ENCODE peak calls at places on chromosomes 12 and 14, in four cellular contexts. F is Kasumi-1, D is left ventricle myocardium inferior, E is B cell. P is an unnamed sample.

GRCh38 chr12:69070319-69071090 is 137.5 kb upstream of the CPM start:
- DNase-seq in F (peak), D (peak), E (peak), P (peak)

GRCh38 chr12:25681580-25681979 is 128.5 kb upstream of the LMNTD1 start:
- DNase-seq in F (no peak), D (no peak), E (no peak), P (no peak)

GRCh38 chr12:123763093-123763492 is 992 bp downstream of the DNAH10 start:
- DNase-seq in F (no peak), D (no peak), E (no peak), P (no peak)

GRCh38 chr14:59337151-59337611 is 128.0 kb downstream of the GPR135 start:
- DNase-seq in F (no peak), D (peak), E (no peak), P (peak)

GRCh38 chr14:100108840-100109593 is 43.8 kb downstream of the EVL start:
- DNase-seq in F (no peak), D (no peak), E (no peak), P (no peak)

GRCh38 chr12:131640436-131640969 is 70.4 kb upstream of the SFSWAP start:
- DNase-seq in F (no peak), D (no peak), E (no peak), P (no peak)

GRCh38 chr14:64536488-64537245 is 3.9 kb upstream of the HSPA2 start:
- DNase-seq in F (no peak), D (no peak), E (no peak), P (no peak)

GRCh38 chr14:99257122-99257672 is 14.8 kb downstream of the BCL11B start:
- DNase-seq in F (no peak), D (no peak), E (no peak), P (no peak)

GRCh38 chr12:124311292-124312109 is 16.6 kb downstream of the RFLNA start:
- DNase-seq in F (no peak), D (no peak), E (no peak), P (no peak)

GRCh38 chr12:92078167-92079053 is 67.2 kb downstream of the BTG1 start:
- DNase-seq in F (no peak), D (no peak), E (no peak), P (peak)

GRCh38 chr12:66901136-66901932 is 222.5 kb upstream of the GRIP1 start:
- DNase-seq in F (peak), D (no peak), E (no peak), P (no peak)

GRCh38 chr12:49190317-49190716 is 1.4 kb upstream of the TUBA1A start:
- DNase-seq in F (no peak), D (no peak), E (no peak), P (no peak)

GRCh38 chr14:68291820-68292219 is 472.2 kb downstream of the RAD51B start:
- DNase-seq in F (no peak), D (no peak), E (no peak), P (no peak)

GRCh38 chr14:77794357-77794756 is 5.6 kb upstream of the ADCK1 start:
- DNase-seq in F (no peak), D (no peak), E (no peak), P (no peak)

GRCh38 chr12:92582466-92582865 is 120.3 kb upstream of the PLEKHG7 start:
- DNase-seq in F (no peak), D (no peak), E (no peak), P (no peak)

GRCh38 chr12:8913702-8914032 is 642 bp upstream of the PHC1 start:
- DNase-seq in F (no peak), D (no peak), E (no peak), P (no peak)

GRCh38 chr14:80850197-80850814 is 91.2 kb downstream of the CEP128 start:
- DNase-seq in F (peak), D (no peak), E (no peak), P (peak)

GRCh38 chr14:96299441-96299840 is 43.4 kb downstream of the BDKRB1 start:
- DNase-seq in F (no peak), D (no peak), E (no peak), P (no peak)

GRCh38 chr12:43921666-43922337 is 85.9 kb downstream of the TMEM117 start:
- DNase-seq in F (no peak), D (no peak), E (no peak), P (peak)

GRCh38 chr12:22018860-22019259 is 27.2 kb upstream of the CMAS start:
- DNase-seq in F (peak), D (no peak), E (no peak), P (no peak)

GRCh38 chr12:57093412-57094193 is 4.7 kb downstream of the NAB2 start:
- DNase-seq in F (peak), D (peak), E (peak), P (peak)

GRCh38 chr12:47767197-47767724 is 5.8 kb upstream of the SLC48A1 start:
- DNase-seq in F (peak), D (no peak), E (peak), P (no peak)

GRCh38 chr12:2804390-2805145 is 7.9 kb upstream of the ITFG2 start:
- DNase-seq in F (no peak), D (peak), E (no peak), P (peak)

GRCh38 chr12:125157177-125157576 is 91.9 kb downstream of the AACS start:
- DNase-seq in F (no peak), D (no peak), E (no peak), P (no peak)

GRCh38 chr14:99958380-99958779 is 106.8 kb upstream of the EVL start:
- DNase-seq in F (no peak), D (no peak), E (no peak), P (no peak)

GRCh38 chr12:2231956-2232355 is 179.2 kb downstream of the CACNA1C start:
- DNase-seq in F (no peak), D (no peak), E (no peak), P (peak)

GRCh38 chr12:6335451-6336078 is 6.3 kb downstream of the TNFRSF1A start:
- DNase-seq in F (no peak), D (peak), E (peak), P (peak)

GRCh38 chr14:74251546-74252030 is 12.3 kb downstream of the VSX2 start:
- DNase-seq in F (peak), D (peak), E (peak), P (peak)

GRCh38 chr14:61671086-61671485 is 24.2 kb upstream of the HIF1A start:
- DNase-seq in F (peak), D (no peak), E (no peak), P (no peak)

GRCh38 chr14:26925876-26926584 is 328.2 kb upstream of the NOVA1 start:
- DNase-seq in F (no peak), D (no peak), E (no peak), P (no peak)